ENCODE peak calls at places on chromosomes 13 and 19, in nine cellular contexts. R is effector memory CD4-positive, alpha-beta T cell; Z is BE2C; W is A549; K is esophagus squamous epithelium; S is heart left ventricle; M is pancreas; F is stomach; Q is SK-N-SH. P is an unnamed sample.

GRCh38 chr19:16265890-16266585 is 58.6 kb upstream of the KLF2 start:
- DNase-seq in R (no peak), Z (no peak), W (no peak), K (no peak), S (no peak), M (no peak), F (no peak), Q (no peak), P (no peak)

GRCh38 chr19:55106591-55106990 is 10.8 kb downstream of the PPP1R12C start:
- DNase-seq in R (no peak), Z (no peak), W (no peak), K (no peak), S (no peak), M (no peak), F (no peak), Q (no peak), P (no peak)

GRCh38 chr19:55441319-55441691 is 1.8 kb downstream of the SHISA7 start:
- DNase-seq in R (no peak), Z (no peak), W (no peak), K (no peak), S (no peak), M (no peak), F (no peak), Q (no peak), P (no peak)

GRCh38 chr13:28822161-28822560 is 2.0 kb downstream of the MTUS2 start:
- DNase-seq in R (no peak), Z (no peak), W (no peak), K (no peak), S (no peak), M (no peak), F (no peak), Q (no peak), P (no peak)

GRCh38 chr19:42412223-42412622 is 15.0 kb downstream of the LIPE start:
- DNase-seq in R (no peak), Z (peak; percentile 81), W (no peak), K (no peak), S (no peak), M (no peak), F (no peak), Q (peak; percentile 70), P (peak; percentile 47)

GRCh38 chr13:24638096-24638495 is 42.1 kb upstream of the ATP12A start:
- DNase-seq in R (no peak), Z (no peak), W (no peak), K (no peak), S (no peak), M (no peak), F (no peak), Q (no peak), P (no peak)

GRCh38 chr19:49114630-49115363 is 627 bp downstream of the LIN7B start:
- DNase-seq in R (peak; percentile 21), Z (peak; percentile 81), W (no peak), K (no peak), S (peak; percentile 86), M (peak; percentile 66), F (peak; percentile 65), Q (peak; percentile 72), P (peak; percentile 92)

GRCh38 chr19:27746691-27747380 is 1466.1 kb downstream of the UQCRFS1 start:
- DNase-seq in R (no peak), Z (peak; percentile 54), W (peak; percentile 33), K (no peak), S (peak; percentile 64), M (no peak), F (peak; percentile 39), Q (peak; percentile 7), P (peak; percentile 75)

GRCh38 chr13:73464758-73465628 is 406.2 kb downstream of the KLF5 start:
- DNase-seq in R (no peak), Z (no peak), W (no peak), K (no peak), S (no peak), M (no peak), F (no peak), Q (no peak), P (no peak)

GRCh38 chr13:41835871-41836270 is 125.0 kb downstream of the VWA8 start:
- DNase-seq in R (no peak), Z (no peak), W (no peak), K (no peak), S (no peak), M (no peak), F (no peak), Q (peak; percentile 49), P (no peak)

GRCh38 chr19:55460670-55461258 is 678 bp downstream of the ISOC2 start:
- DNase-seq in R (no peak), Z (peak; percentile 93), W (peak; percentile 75), K (no peak), S (peak; percentile 90), M (peak; percentile 84), F (peak; percentile 78), Q (peak; percentile 92), P (peak; percentile 94)

GRCh38 chr13:89061821-89062220 is 1390.7 kb downstream of the SLITRK5 start:
- DNase-seq in R (no peak), Z (no peak), W (no peak), K (no peak), S (no peak), M (no peak), F (no peak), Q (no peak), P (no peak)

GRCh38 chr13:103282571-103283450 is 216.6 kb upstream of the SLC10A2 start:
- DNase-seq in R (no peak), Z (no peak), W (peak; percentile 45), K (no peak), S (no peak), M (no peak), F (no peak), Q (no peak), P (no peak)

GRCh38 chr19:52941941-52942370 is 18.7 kb upstream of the ZNF888 start:
- DNase-seq in R (no peak), Z (no peak), W (no peak), K (no peak), S (peak; percentile 43), M (no peak), F (peak; percentile 35), Q (peak; percentile 25), P (peak; percentile 35)

GRCh38 chr13:60165391-60166099 is 1.8 kb upstream of the DIAPH3 start:
- DNase-seq in R (no peak), Z (no peak), W (no peak), K (no peak), S (no peak), M (no peak), F (no peak), Q (no peak), P (no peak)

GRCh38 chr19:7442423-7442822 is 46.4 kb downstream of the PEX11G start:
- DNase-seq in R (no peak), Z (peak; percentile 71), W (no peak), K (no peak), S (peak; percentile 58), M (no peak), F (no peak), Q (no peak), P (no peak)

GRCh38 chr19:54523403-54523802 is 20.8 kb downstream of the LAIR2 start:
- DNase-seq in R (no peak), Z (no peak), W (no peak), K (no peak), S (no peak), M (no peak), F (no peak), Q (no peak), P (no peak)

DNA sequence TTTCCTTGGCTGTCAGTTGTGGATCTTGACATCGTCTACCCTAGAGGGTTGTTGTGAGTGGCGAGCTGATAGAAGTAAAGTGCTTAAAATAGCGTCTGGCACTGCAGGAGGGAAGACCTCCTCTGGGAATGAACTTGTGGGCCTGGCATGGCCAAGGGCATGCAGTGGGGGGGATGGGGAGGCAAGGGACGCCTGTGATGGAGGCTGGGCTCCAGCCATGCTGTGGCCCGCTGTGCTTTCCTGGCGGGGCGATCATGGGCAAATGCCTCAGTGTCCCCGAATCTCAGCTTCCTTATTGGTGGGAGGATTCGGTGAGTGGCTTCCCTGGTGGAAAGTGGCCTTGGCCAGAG is 10.7 kb downstream of the CARM1 start:
- DNase-seq in R (no peak), Z (peak; percentile 42), W (no peak), K (no peak), S (peak; percentile 78), M (no peak), F (no peak), Q (no peak), P (peak; percentile 71)
- H3K4me1 ChIP-seq in R (peaks cover 3% of the 10 kb centered on the region), Z (peaks cover 4% of the 10 kb centered on the region), W (peaks cover 14% of the 10 kb centered on the region), K (peaks cover 13% of the 10 kb centered on the region), S (peaks cover 40% of the 10 kb centered on the region), M (no peaks in the 10 kb centered on the region), F (peaks cover 7% of the 10 kb centered on the region), Q (peaks cover 23% of the 10 kb centered on the region), P (peaks cover 9% of the 10 kb centered on the region)

DNA sequence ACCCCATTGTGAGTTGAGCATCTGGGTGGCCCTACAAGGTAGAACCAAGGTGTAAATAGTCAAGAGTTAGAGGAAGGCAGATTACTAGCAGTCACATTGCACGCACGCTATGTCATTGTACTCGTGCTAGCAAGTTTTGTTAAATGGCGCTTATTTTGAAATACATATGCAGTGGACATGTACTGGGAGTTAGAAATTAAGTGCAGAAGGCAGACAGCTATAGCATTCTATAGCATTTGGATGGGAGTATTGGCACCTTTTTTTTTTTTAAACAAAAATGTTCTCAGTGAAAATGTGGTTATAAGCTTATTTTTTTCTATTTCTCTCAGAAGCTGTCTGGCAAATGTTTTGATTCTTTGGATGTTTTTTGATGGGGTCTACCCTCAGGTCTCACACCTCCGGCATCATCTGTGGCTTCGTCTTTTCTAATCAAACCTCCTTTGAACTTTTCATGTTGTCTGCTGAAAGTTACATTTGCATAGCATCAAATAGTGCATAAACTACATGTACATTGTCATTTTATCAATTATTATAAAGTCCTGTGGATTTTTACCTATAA is 68.1 kb downstream of the ARHGEF7 start:
- DNase-seq in R (no peak), Z (no peak), W (no peak), K (no peak), S (no peak), M (no peak), F (no peak), Q (no peak), P (no peak)
- H3K4me3 ChIP-seq in R (no peak overlapping the region), Z (no peak overlapping the region), W (no peak overlapping the region), K (no peak overlapping the region), S (no peak overlapping the region), M (no peak overlapping the region), F (no peak overlapping the region), Q (no peak overlapping the region), P (no peak overlapping the region)

DNA sequence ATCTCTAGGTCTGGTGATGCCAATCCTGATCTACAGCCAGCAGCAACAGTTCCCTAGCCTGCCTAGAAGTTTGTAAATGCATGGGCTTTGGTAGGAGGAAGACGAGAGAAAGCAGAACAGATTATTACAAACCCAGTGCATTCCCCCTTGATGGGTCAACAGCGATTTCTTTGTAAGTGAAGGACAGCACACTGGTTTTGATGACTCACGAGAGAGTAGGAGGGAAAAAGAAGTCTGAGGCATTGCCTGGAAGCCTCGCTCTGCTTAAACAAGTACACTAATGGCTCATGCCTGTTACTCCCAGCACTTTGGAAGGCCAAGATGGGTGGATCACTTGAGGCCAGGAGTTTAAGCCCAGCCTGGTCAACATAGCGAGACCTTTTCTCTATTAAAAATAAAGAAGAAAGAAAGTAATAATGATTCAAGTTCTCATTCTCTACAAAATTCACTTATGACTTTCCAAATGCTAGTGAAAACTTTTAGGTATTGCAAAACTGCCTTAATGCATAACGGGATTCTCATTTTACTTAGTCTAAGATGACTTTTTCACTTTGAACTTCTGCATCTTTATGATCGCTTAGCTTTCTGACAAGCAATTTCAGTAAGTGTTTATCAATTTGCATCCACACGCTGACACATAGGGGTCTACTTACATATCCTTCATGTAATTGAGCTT is 47.7 kb upstream of the USPL1 start:
- DNase-seq in R (no peak), Z (peak; percentile 9), W (peak; percentile 73), K (no peak), S (peak; percentile 26), M (no peak), F (peak; percentile 35), Q (no peak), P (peak; percentile 39)
- H3K4me1 ChIP-seq in R (no peaks in the 10 kb centered on the region), Z (no peaks in the 10 kb centered on the region), W (peaks cover 22% of the 10 kb centered on the region), K (no peaks in the 10 kb centered on the region), S (peaks cover 20% of the 10 kb centered on the region), M (no peaks in the 10 kb centered on the region), F (no peaks in the 10 kb centered on the region), Q (peaks cover 6% of the 10 kb centered on the region), P (no peaks in the 10 kb centered on the region)

GRCh38 chr13:62119739-62120700 is 704.4 kb upstream of the PCDH20 start:
- DNase-seq in R (no peak), Z (no peak), W (no peak), K (no peak), S (no peak), M (no peak), F (no peak), Q (peak; percentile 17), P (no peak)
- H3K4me3 ChIP-seq in R (no peak overlapping the region), Z (no peak overlapping the region), W (no peak overlapping the region), K (no peak overlapping the region), S (no peak overlapping the region), M (no peak overlapping the region), F (no peak overlapping the region), Q (no peak overlapping the region), P (no peak overlapping the region)